ENCODE peak calls at places on chromosomes 3 and 15, in eight cellular contexts. K is cardiac muscle cell; X is stomach; L is mammary epithelial cell; E is CD4-positive, alpha-beta T cell; G is SJSA1; M is A549; Q is aorta. O is an unnamed sample.
A peak's percentile ranks its signal among the peaks of the same experiment; 100 is the strongest.

GRCh38 chr3:34675383-34676120 is 877.1 kb downstream of the PDCD6IP start:
- DNase-seq in K (peak; percentile 4), X (no peak), L (peak; percentile 6), E (no peak), G (no peak), M (no peak), Q (no peak), O (no peak)

GRCh38 chr3:15498461-15499214 is 22.9 kb downstream of the COLQ start:
- DNase-seq in K (no peak), X (no peak), L (no peak), E (no peak), G (no peak), M (no peak), Q (no peak), O (no peak)

GRCh38 chr15:83209333-83209732 is 1.7 kb upstream of the HDGFL3 start:
- DNase-seq in K (no peak), X (no peak), L (no peak), E (no peak), G (no peak), M (no peak), Q (no peak), O (no peak)

GRCh38 chr3:32276279-32276841 is 37.9 kb downstream of the CMTM8 start:
- DNase-seq in K (peak; percentile 66), X (no peak), L (peak; percentile 38), E (no peak), G (no peak), M (no peak), Q (no peak), O (no peak)

GRCh38 chr3:25463850-25464418 is 35.9 kb downstream of the RARB start:
- DNase-seq in K (no peak), X (no peak), L (no peak), E (no peak), G (no peak), M (no peak), Q (no peak), O (no peak)

GRCh38 chr3:20043398-20043797 is 3.2 kb downstream of the KAT2B start:
- DNase-seq in K (peak; percentile 44), X (peak; percentile 93), L (no peak), E (peak; percentile 20), G (peak; percentile 10), M (no peak), Q (peak; percentile 88), O (peak; percentile 90)

GRCh38 chr3:46316258-46316657 is 37.7 kb upstream of the CCR2 start:
- DNase-seq in K (no peak), X (no peak), L (no peak), E (no peak), G (no peak), M (no peak), Q (no peak), O (no peak)

GRCh38 chr3:169827712-169828111 is 15.0 kb upstream of the LRRC34 start:
- DNase-seq in K (no peak), X (no peak), L (no peak), E (no peak), G (no peak), M (no peak), Q (no peak), O (no peak)

GRCh38 chr3:52432225-52432624 is 12.7 kb downstream of the SEMA3G start:
- DNase-seq in K (no peak), X (no peak), L (no peak), E (no peak), G (no peak), M (no peak), Q (no peak), O (peak; percentile 59)

GRCh38 chr15:85865070-85865684 is 70.5 kb upstream of the KLHL25 start:
- DNase-seq in K (peak; percentile 66), X (no peak), L (no peak), E (no peak), G (peak; percentile 33), M (peak; percentile 80), Q (no peak), O (no peak)

GRCh38 chr3:25113891-25114290 is 314.2 kb upstream of the RARB start:
- DNase-seq in K (no peak), X (no peak), L (no peak), E (no peak), G (no peak), M (no peak), Q (no peak), O (no peak)

GRCh38 chr3:56933803-56934202 is 126.7 kb upstream of the SPATA12 start:
- DNase-seq in K (no peak), X (no peak), L (no peak), E (no peak), G (no peak), M (no peak), Q (no peak), O (no peak)

GRCh38 chr3:30539772-30540171 is 66.6 kb upstream of the TGFBR2 start:
- DNase-seq in K (no peak), X (no peak), L (peak; percentile 59), E (no peak), G (peak; percentile 11), M (peak; percentile 8), Q (no peak), O (no peak)

GRCh38 chr3:71252466-71252865 is 331.1 kb downstream of the FOXP1 start:
- DNase-seq in K (peak; percentile 37), X (no peak), L (no peak), E (no peak), G (no peak), M (no peak), Q (no peak), O (no peak)

GRCh38 chr3:52216585-52217408 is 8.6 kb downstream of the TLR9 start:
- DNase-seq in K (peak; percentile 84), X (peak; percentile 97), L (peak; percentile 97), E (no peak), G (no peak), M (peak; percentile 14), Q (no peak), O (peak; percentile 78)

GRCh38 chr3:105108823-105109222 is 257.9 kb upstream of the ALCAM start:
- DNase-seq in K (no peak), X (no peak), L (no peak), E (no peak), G (no peak), M (no peak), Q (no peak), O (no peak)

GRCh38 chr3:59812188-59812587 is 762.4 kb upstream of the CFAP20DC start:
- DNase-seq in K (no peak), X (no peak), L (no peak), E (no peak), G (no peak), M (no peak), Q (no peak), O (no peak)

GRCh38 chr3:47889001-47889757 is 86.2 kb downstream of the DHX30 start:
- DNase-seq in K (no peak), X (no peak), L (no peak), E (no peak), G (no peak), M (no peak), Q (no peak), O (no peak)
- H3K27ac ChIP-seq in K (peak overlapping the region; percentile 91), X (peak overlapping the region; percentile 18), L (no peak overlapping the region), E (no peak overlapping the region), G (no peak overlapping the region), M (no peak overlapping the region), Q (no peak overlapping the region), O (no peak overlapping the region)

GRCh38 chr3:166191406-166191805 is 354.2 kb upstream of the BCHE start:
- DNase-seq in K (no peak), X (no peak), L (peak; percentile 54), E (no peak), G (no peak), M (no peak), Q (no peak), O (no peak)

GRCh38 chr3:166186003-166186402 is 348.8 kb upstream of the BCHE start:
- DNase-seq in K (no peak), X (no peak), L (no peak), E (no peak), G (no peak), M (no peak), Q (no peak), O (no peak)

GRCh38 chr3:166187237-166187636 is 350.0 kb upstream of the BCHE start:
- DNase-seq in K (no peak), X (no peak), L (no peak), E (no peak), G (no peak), M (no peak), Q (no peak), O (no peak)

GRCh38 chr3:166195808-166196207 is 358.6 kb upstream of the BCHE start:
- DNase-seq in K (no peak), X (no peak), L (no peak), E (no peak), G (no peak), M (no peak), Q (no peak), O (no peak)

DNA sequence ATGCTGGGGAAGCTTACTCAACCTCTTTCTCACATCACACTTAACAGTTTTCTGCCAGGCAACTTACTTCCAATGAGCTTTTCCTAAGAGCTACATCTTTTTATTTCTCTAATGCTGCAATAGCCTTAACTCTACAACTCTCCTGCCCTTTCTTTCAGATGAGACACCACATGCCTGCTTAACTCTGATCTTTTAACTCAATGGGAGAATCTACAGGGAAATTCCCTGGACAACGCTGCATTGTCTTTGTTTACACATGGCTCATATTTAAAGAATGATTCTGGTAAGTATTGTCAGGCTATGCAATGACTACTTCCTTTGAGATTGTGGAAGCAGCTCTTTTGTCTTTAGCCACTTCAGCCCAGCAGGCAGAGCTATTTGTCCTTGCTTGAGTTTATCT is 353.1 kb upstream of the BCHE start:
- DNase-seq in K (no peak), X (no peak), L (peak; percentile 80), E (no peak), G (no peak), M (no peak), Q (no peak), O (no peak)
- H3K27ac ChIP-seq in K (no peak overlapping the region), X (no peak overlapping the region), L (no peak overlapping the region), E (no peak overlapping the region), G (no peak overlapping the region), M (no peak overlapping the region), Q (no peak overlapping the region), O (no peak overlapping the region)

DNA sequence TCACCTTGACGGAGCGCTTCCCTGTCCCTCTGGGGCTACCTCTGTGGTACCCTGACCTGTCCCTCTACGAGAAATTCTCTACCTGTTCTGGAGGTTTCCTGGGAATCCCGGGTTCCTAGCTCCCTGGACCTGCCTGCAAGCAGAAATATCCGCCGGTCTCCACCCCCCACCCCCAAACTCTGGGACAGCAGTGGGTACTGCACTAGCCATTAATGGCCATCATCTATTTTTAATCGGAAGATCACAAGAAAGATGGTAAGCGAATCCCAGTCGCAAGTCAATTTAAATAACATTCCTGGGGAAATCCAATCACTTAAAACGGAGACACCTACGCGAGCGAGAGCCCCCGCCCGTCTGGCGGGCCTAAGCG is 426 bp upstream of the C3orf80 start:
- DNase-seq in K (no peak), X (no peak), L (no peak), E (no peak), G (no peak), M (peak; percentile 25), Q (no peak), O (no peak)
- H3K27ac ChIP-seq in K (no peak overlapping the region), X (peak overlapping the region; percentile 62), L (no peak overlapping the region), E (no peak overlapping the region), G (no peak overlapping the region), M (peak overlapping the region; percentile 89), Q (no peak overlapping the region), O (no peak overlapping the region)

DNA sequence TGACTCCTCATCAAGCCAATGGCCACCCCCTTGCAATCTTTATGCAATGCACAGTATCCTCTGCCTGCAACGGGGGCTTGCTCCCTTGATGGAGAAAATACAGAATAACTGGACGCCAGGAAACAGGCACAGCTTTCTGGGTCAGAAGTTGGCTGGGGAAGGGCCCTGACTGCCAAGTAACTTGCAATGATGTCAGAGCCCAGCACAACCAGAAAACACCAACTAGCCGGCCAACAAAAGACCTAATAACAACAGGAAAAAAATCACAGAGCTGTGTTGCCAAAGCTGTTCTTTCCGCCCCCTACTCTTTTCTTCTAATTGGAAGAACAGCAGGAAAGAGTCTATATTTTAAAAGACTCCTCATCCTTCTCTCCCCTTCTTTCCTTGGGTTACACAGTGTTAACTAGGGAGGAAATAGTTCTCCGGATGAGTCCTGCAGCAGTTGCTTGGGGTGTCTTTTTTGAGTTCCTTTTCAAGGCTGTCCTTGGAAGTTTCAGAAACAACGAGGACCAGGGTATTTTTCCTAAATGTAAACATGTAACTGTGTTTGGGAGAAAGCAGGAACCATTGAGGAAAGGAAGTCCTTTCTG is 1.4 kb upstream of the SEMA6D start:
- DNase-seq in K (peak; percentile 64), X (no peak), L (no peak), E (no peak), G (no peak), M (no peak), Q (no peak), O (no peak)
- H3K27ac ChIP-seq in K (peak overlapping the region; percentile 85), X (peak overlapping the region; percentile 86), L (no peak overlapping the region), E (no peak overlapping the region), G (no peak overlapping the region), M (no peak overlapping the region), Q (peak overlapping the region; percentile 49), O (no peak overlapping the region)

O was measured in spleen.